ENCODE peak calls at places on chromosomes 4 and X, in six cellular contexts. K, V, D, C, W and H are unnamed samples.

GRCh38 chr4:40055379-40055872 is 1.2 kb upstream of the N4BP2 start:
- DNase-seq in K (no peak), V (no peak), D (no peak), C (no peak), W (no peak), H (no peak)

GRCh38 chrX:111244238-111244750 is 26.0 kb downstream of the CAPN6 start:
- DNase-seq in K (no peak), V (peak), D (no peak), C (no peak), W (peak), H (no peak)

GRCh38 chr4:107603430-107603829 is 116.6 kb downstream of the PAPSS1 start:
- DNase-seq in K (no peak), V (no peak), D (no peak), C (no peak), W (no peak), H (no peak)

GRCh38 chr4:110484767-110485166 is 8.8 kb downstream of the ENPEP start:
- DNase-seq in K (no peak), V (peak), D (no peak), C (no peak), W (no peak), H (no peak)

GRCh38 chr4:151801547-151802516 is 41.0 kb upstream of the GATB start:
- DNase-seq in K (peak), V (peak), D (no peak), C (no peak), W (peak), H (peak)

GRCh38 chr4:3787489-3788365 is 21.5 kb downstream of the ADRA2C start:
- DNase-seq in K (no peak), V (no peak), D (no peak), C (no peak), W (no peak), H (no peak)

GRCh38 chr4:168605411-168605810 is 108.6 kb downstream of the PALLD start:
- DNase-seq in K (no peak), V (peak), D (peak), C (no peak), W (no peak), H (no peak)

GRCh38 chrX:118596428-118596827 is 100.8 kb downstream of the DOCK11 start:
- DNase-seq in K (no peak), V (no peak), D (no peak), C (no peak), W (no peak), H (no peak)

GRCh38 chr4:54322817-54323417 is 93.8 kb downstream of the PDGFRA start:
- DNase-seq in K (peak), V (peak), D (peak), C (peak), W (peak), H (peak)

GRCh38 chr4:11719879-11720278 is 291.2 kb upstream of the HS3ST1 start:
- DNase-seq in K (no peak), V (no peak), D (no peak), C (no peak), W (no peak), H (no peak)

GRCh38 chr4:162209706-162210105 is 45.9 kb upstream of the FSTL5 start:
- DNase-seq in K (no peak), V (no peak), D (no peak), C (no peak), W (no peak), H (no peak)

GRCh38 chr4:53537606-53538005 is 53.7 kb downstream of the LNX1 start:
- DNase-seq in K (no peak), V (no peak), D (no peak), C (peak), W (no peak), H (no peak)

GRCh38 chrX:37685452-37686347 is at the start of gene XK:
- DNase-seq in K (peak), V (peak), D (peak), C (no peak), W (peak), H (peak)

GRCh38 chrX:54695231-54695630 is 102.8 kb downstream of the ITIH6 start:
- DNase-seq in K (no peak), V (peak), D (no peak), C (no peak), W (no peak), H (no peak)

GRCh38 chr4:170979736-170980135 is 833.5 kb upstream of the GALNTL6 start:
- DNase-seq in K (no peak), V (no peak), D (no peak), C (peak), W (no peak), H (peak)

GRCh38 chrX:9614016-9614415 is 149.2 kb downstream of the TBL1X start:
- DNase-seq in K (no peak), V (peak), D (no peak), C (no peak), W (no peak), H (no peak)

GRCh38 chr4:12852338-12853307 is 631.5 kb downstream of the RAB28 start:
- DNase-seq in K (no peak), V (peak), D (peak), C (no peak), W (peak), H (peak)

GRCh38 chrX:134803551-134804183 is 145.4 kb upstream of the PLAC1 start:
- DNase-seq in K (peak), V (no peak), D (no peak), C (no peak), W (peak), H (no peak)

GRCh38 chrX:80293354-80293753 is 126.9 kb upstream of the TENT5D start:
- DNase-seq in K (no peak), V (no peak), D (no peak), C (no peak), W (no peak), H (no peak)

GRCh38 chr4:8768357-8768999 is 103.2 kb downstream of the HMX1 start:
- DNase-seq in K (no peak), V (no peak), D (no peak), C (no peak), W (no peak), H (peak)

GRCh38 chr4:146654976-146655761 is 16.5 kb downstream of the POU4F2 start:
- DNase-seq in K (no peak), V (peak), D (no peak), C (no peak), W (no peak), H (peak)

GRCh38 chr4:109631709-109632108 is 71.5 kb downstream of the CASP6 start:
- DNase-seq in K (no peak), V (peak), D (no peak), C (no peak), W (no peak), H (peak)